ENCODE peak calls at places on chromosome 16, in six cellular contexts. B is K562, O is HCT116, E is HepG2, R is GM12878, N is H1. L is an unnamed sample.

GRCh38 chr16:78684040-78684611 is 584.7 kb downstream of the WWOX start:
- DNase-seq in B (no peak), O (no peak), E (peak), R (no peak), N (no peak), L (no peak)

GRCh38 chr16:51327001-51327400 is 175.9 kb upstream of the SALL1 start:
- DNase-seq in B (no peak), O (no peak), E (no peak), R (no peak), N (no peak), L (no peak)

GRCh38 chr16:85688586-85689284 is at the start of gene GINS2:
- DNase-seq in B (peak), O (peak), E (peak), R (peak), N (peak), L (peak)

GRCh38 chr16:31105677-31106213 is 2.4 kb upstream of the BCKDK start:
- DNase-seq in B (peak), O (no peak), E (peak), R (no peak), N (peak), L (peak)

GRCh38 chr16:377419-377951 is 4.3 kb downstream of the PGAP6 start:
- DNase-seq in B (no peak), O (no peak), E (no peak), R (no peak), N (no peak), L (no peak)

GRCh38 chr16:66188786-66189725 is 177.4 kb upstream of the CDH5 start:
- DNase-seq in B (no peak), O (no peak), E (no peak), R (no peak), N (no peak), L (no peak)

GRCh38 chr16:12398029-12398735 is 405.5 kb downstream of the CPPED1 start:
- DNase-seq in B (no peak), O (no peak), E (no peak), R (no peak), N (no peak), L (no peak)

GRCh38 chr16:23058576-23058975 is 90.7 kb downstream of the USP31 start:
- DNase-seq in B (no peak), O (no peak), E (no peak), R (no peak), N (no peak), L (no peak)

GRCh38 chr16:67801889-67802288 is 4.5 kb downstream of the RANBP10 start:
- DNase-seq in B (no peak), O (no peak), E (no peak), R (peak), N (no peak), L (no peak)

GRCh38 chr16:87552772-87553171 is 49.5 kb upstream of the JPH3 start:
- DNase-seq in B (no peak), O (no peak), E (no peak), R (no peak), N (no peak), L (no peak)

GRCh38 chr16:65672960-65673359 is 551.1 kb upstream of the CDH11 start:
- DNase-seq in B (peak), O (no peak), E (no peak), R (no peak), N (no peak), L (no peak)

GRCh38 chr16:22782299-22782698 is 31.7 kb upstream of the HS3ST2 start:
- DNase-seq in B (peak), O (no peak), E (no peak), R (no peak), N (no peak), L (no peak)

GRCh38 chr16:85613609-85614337 is 651 bp downstream of the GSE1 start:
- DNase-seq in B (peak), O (no peak), E (peak), R (no peak), N (no peak), L (peak)

GRCh38 chr16:83813818-83814653 is 6.3 kb downstream of the HSBP1 start:
- DNase-seq in B (no peak), O (no peak), E (peak), R (no peak), N (no peak), L (no peak)

GRCh38 chr16:56413381-56413780 is 12.0 kb downstream of the AMFR start:
- DNase-seq in B (no peak), O (no peak), E (no peak), R (no peak), N (no peak), L (no peak)

GRCh38 chr16:65121870-65122723 is at the start of gene CDH11:
- DNase-seq in B (no peak), O (no peak), E (no peak), R (no peak), N (no peak), L (peak)

GRCh38 chr16:14525021-14525420 is 105.0 kb downstream of the PARN start:
- DNase-seq in B (no peak), O (no peak), E (no peak), R (no peak), N (no peak), L (no peak)

GRCh38 chr16:56880685-56881084 is 15.7 kb downstream of the SLC12A3 start:
- DNase-seq in B (no peak), O (no peak), E (no peak), R (no peak), N (no peak), L (no peak)

GRCh38 chr16:4679156-4679853 is 14.1 kb upstream of the NUDT16L1 start:
- DNase-seq in B (no peak), O (no peak), E (peak), R (no peak), N (no peak), L (no peak)

GRCh38 chr16:56475226-56475625 is 23.9 kb downstream of the OGFOD1 start:
- DNase-seq in B (no peak), O (no peak), E (no peak), R (no peak), N (no peak), L (no peak)

GRCh38 chr16:74035816-74036215 is 260.8 kb upstream of the PSMD7 start:
- DNase-seq in B (peak), O (peak), E (peak), R (no peak), N (no peak), L (peak)

GRCh38 chr16:1705688-1706385 is at the start of gene MAPK8IP3:
- DNase-seq in B (peak), O (peak), E (peak), R (peak), N (peak), L (peak)

GRCh38 chr16:87380875-87381274 is 2.7 kb downstream of the FBXO31 start:
- DNase-seq in B (no peak), O (no peak), E (peak), R (peak), N (no peak), L (no peak)

GRCh38 chr16:54173489-54173888 is 113.1 kb downstream of the IRX3 start:
- DNase-seq in B (no peak), O (no peak), E (no peak), R (no peak), N (no peak), L (no peak)

GRCh38 chr16:9090101-9090959 is 1.1 kb upstream of the HAPSTR1 start:
- DNase-seq in B (peak), O (no peak), E (no peak), R (no peak), N (no peak), L (peak)

GRCh38 chr16:84905965-84906460 is 86.2 kb downstream of the CRISPLD2 start:
- DNase-seq in B (no peak), O (no peak), E (no peak), R (no peak), N (no peak), L (no peak)

GRCh38 chr16:89484923-89485679 is 5.3 kb downstream of the ANKRD11 start:
- DNase-seq in B (no peak), O (no peak), E (no peak), R (peak), N (no peak), L (no peak)

GRCh38 chr16:11561440-11561797 is 25.3 kb downstream of the LITAF start:
- DNase-seq in B (no peak), O (no peak), E (no peak), R (no peak), N (no peak), L (no peak)

GRCh38 chr16:74896389-74897370 is 88.2 kb downstream of the WDR59 start:
- DNase-seq in B (no peak), O (peak), E (no peak), R (no peak), N (no peak), L (no peak)

GRCh38 chr16:59973966-59974365 is 1239.8 kb upstream of the GOT2 start:
- DNase-seq in B (no peak), O (no peak), E (no peak), R (no peak), N (no peak), L (no peak)

DNA sequence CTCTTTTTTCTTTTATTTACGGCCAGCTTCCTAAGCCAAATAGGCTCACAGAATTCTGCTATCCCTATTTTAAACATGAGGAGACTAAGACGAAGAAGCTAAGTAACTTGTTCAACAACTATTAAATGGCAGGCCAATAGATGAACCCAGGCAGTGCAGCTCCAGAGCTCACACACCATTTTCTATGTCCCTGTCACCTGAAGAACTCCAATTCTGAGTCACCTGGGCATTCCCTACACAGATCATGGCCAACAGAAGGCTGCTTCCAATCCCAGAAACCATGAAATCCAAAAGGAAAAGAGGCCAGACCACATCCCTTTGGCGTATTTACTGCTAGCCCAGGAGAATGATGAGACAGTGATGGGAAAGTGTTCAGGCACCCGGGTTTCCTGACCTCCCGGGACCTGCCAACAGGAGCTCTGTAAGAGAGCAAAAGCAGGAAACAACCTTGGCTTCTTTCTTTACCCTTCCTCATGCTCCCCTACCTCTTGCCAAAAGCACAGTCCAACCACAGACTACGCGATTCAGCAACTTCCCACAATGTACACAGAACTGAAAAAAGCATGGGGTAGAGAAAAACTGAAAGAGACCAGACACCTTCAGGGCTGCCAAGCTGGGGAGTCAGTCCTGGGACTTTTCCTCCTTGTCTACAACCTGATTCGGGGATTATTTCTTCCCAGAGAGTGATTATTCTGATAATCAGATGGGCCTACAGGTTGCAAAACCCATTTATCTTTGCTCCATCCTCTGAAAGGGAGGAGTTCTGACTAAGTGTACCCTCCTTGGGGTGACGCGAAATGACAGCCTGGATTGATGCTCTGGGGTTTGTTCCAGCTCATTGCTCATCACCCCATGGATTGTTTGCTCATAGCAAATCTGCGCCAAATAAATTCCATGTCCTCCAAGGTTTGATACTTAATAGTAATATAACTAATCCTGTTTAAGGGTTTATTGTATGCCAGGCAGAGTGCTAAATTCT is 47.8 kb upstream of the HAS3 start:
- DNase-seq in B (no peak), O (peak), E (no peak), R (peak), N (no peak), L (no peak)
- TF ChIP-seq ATF3 in B (no peak), O (no peak), E (no peak), R (no peak), N (no peak), L (no peak)

GRCh38 chr16:3661922-3662321 is 7.4 kb downstream of the DNASE1 start:
- DNase-seq in B (no peak), O (no peak), E (no peak), R (no peak), N (no peak), L (no peak)

GRCh38 chr16:3664187-3664896 is 9.9 kb downstream of the DNASE1 start:
- DNase-seq in B (no peak), O (no peak), E (no peak), R (no peak), N (no peak), L (no peak)

GRCh38 chr16:3659200-3659599 is 4.7 kb downstream of the DNASE1 start:
- DNase-seq in B (no peak), O (no peak), E (no peak), R (no peak), N (no peak), L (no peak)

GRCh38 chr16:3662601-3663000 is 8.1 kb downstream of the DNASE1 start:
- DNase-seq in B (no peak), O (no peak), E (no peak), R (no peak), N (no peak), L (no peak)

GRCh38 chr16:3661311-3661710 is 6.8 kb downstream of the DNASE1 start:
- DNase-seq in B (no peak), O (no peak), E (no peak), R (no peak), N (no peak), L (no peak)
- TF ChIP-seq ATF3 in B (no peak), O (no peak), E (no peak), R (no peak), N (no peak), L (no peak)

GRCh38 chr16:49452568-49452967 is 79.0 kb downstream of the C16orf78 start:
- DNase-seq in B (no peak), O (no peak), E (no peak), R (no peak), N (no peak), L (peak)
- TF ChIP-seq ATF3 in B (no peak), O (no peak), E (no peak), R (no peak), N (no peak), L (no peak)

GRCh38 chr16:19833581-19833980 is 51.1 kb downstream of the GPRC5B start:
- DNase-seq in B (no peak), O (no peak), E (no peak), R (no peak), N (no peak), L (no peak)

GRCh38 chr16:19829844-19830703 is 54.6 kb downstream of the GPRC5B start:
- DNase-seq in B (no peak), O (no peak), E (no peak), R (no peak), N (no peak), L (no peak)

GRCh38 chr16:19830902-19831555 is 53.6 kb downstream of the GPRC5B start:
- DNase-seq in B (no peak), O (no peak), E (no peak), R (no peak), N (no peak), L (no peak)

GRCh38 chr16:19833176-19833575 is 51.5 kb downstream of the GPRC5B start:
- DNase-seq in B (no peak), O (no peak), E (no peak), R (no peak), N (no peak), L (no peak)

GRCh38 chr16:19831678-19832077 is 53.0 kb downstream of the GPRC5B start:
- DNase-seq in B (no peak), O (no peak), E (no peak), R (no peak), N (no peak), L (no peak)
- TF ChIP-seq ATF3 in B (no peak), O (no peak), E (no peak), R (no peak), N (no peak), L (no peak)

GRCh38 chr16:29975134-29975538 is 1.5 kb downstream of the TAOK2 start:
- DNase-seq in B (no peak), O (no peak), E (no peak), R (no peak), N (no peak), L (no peak)

GRCh38 chr16:29975811-29976511 is 2.3 kb downstream of the TAOK2 start:
- DNase-seq in B (no peak), O (no peak), E (no peak), R (no peak), N (no peak), L (no peak)

GRCh38 chr16:29978564-29979270 is 5.0 kb downstream of the TAOK2 start:
- DNase-seq in B (no peak), O (no peak), E (no peak), R (no peak), N (no peak), L (no peak)

GRCh38 chr16:29978081-29978480 is 4.4 kb downstream of the TAOK2 start:
- DNase-seq in B (no peak), O (no peak), E (no peak), R (no peak), N (no peak), L (no peak)

DNA sequence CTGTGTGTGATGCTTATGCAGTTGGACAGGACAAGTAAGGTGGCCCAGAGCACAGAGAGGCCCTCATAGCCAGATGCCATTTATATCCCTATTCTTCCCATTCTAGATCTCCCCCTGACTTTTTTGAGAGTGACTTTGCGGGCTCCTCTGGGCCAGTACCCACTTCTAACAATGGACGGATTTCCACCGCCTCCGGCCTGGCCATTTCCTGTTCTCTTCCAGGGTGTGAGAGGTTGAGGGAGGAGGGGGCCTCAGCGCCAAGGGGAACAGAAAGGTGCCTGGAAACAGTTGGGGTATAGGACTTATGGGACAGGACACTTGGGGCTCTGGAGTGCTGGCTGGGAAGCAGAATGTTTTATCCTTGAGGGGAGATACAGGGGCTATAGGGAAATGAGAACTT is 3.4 kb downstream of the TAOK2 start:
- DNase-seq in B (no peak), O (no peak), E (no peak), R (no peak), N (no peak), L (no peak)
- TF ChIP-seq ATF3 in B (no peak), O (no peak), E (no peak), R (no peak), N (no peak), L (no peak)

DNA sequence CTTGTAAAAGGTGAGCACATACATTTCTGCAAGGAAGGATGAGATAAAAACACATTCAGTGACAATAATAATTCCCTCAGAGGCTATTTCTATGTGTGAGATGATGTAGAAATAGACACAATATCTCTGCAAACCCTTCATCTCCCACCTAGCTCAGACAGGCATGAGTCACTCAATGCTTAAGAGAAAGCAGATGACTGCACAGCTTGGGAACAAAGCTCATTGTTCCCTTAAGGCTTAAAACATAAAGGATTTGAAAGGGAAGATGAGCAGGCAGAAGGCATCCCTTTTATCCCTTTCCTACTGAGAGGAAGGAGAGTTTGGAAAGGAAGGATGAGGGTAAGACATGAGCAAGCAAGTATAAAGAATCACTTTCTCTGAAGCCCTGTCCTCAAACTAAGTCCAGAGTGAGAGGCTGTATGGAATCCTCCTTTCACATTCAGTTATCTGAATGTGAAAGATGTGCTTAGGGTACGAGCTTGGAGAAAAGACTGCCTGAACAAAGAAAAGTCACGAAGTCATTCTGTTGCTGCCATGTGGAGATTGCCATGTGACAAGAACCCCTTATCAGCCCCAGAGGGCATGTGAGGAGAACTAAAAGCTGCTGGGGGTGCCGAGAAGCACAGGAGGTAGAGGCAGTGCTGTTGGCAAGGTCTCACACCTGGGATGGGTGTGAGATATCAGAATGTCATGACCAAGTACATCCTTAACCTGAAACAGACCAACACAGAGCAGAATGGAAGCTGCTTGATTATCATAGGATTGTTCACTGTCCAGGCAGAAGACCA is 58.2 kb downstream of the CNTNAP4 start:
- DNase-seq in B (no peak), O (no peak), E (no peak), R (no peak), N (peak), L (no peak)
- TF ChIP-seq ATF3 in B (no peak), O (no peak), E (no peak), R (no peak), N (no peak), L (no peak)